ENCODE peak calls at places on chromosomes 11 and 22, in seven cellular contexts. I is left ventricle myocardium inferior, Q is mucosa of descending colon, Z is WERI-Rb-1, P is body of pancreas, R is AG10803, H is cardiac muscle cell. V is an unnamed sample.

GRCh38 chr11:117292616-117293015 is 1.5 kb downstream of the BACE1-AS start:
- DNase-seq in H (no peak), I (no peak), P (no peak), Q (no peak), R (no peak), Z (no peak), V (no peak)

GRCh38 chr11:124440608-124441007 is 4.9 kb downstream of the OR8B8 start:
- DNase-seq in Q (no peak), R (no peak), I (no peak), Z (no peak), P (no peak), H (no peak), V (no peak)

GRCh38 chr22:43085658-43086606 is 3.3 kb downstream of the TTLL1 start:
- DNase-seq in R (no peak), H (peak; percentile 45), P (no peak), Q (peak; percentile 50), Z (no peak), I (peak; percentile 41), V (no peak)

GRCh38 chr11:3996651-3997050 is 97.9 kb upstream of the RRM1 start:
- DNase-seq in Z (no peak), I (no peak), R (no peak), Q (no peak), P (no peak), H (no peak), V (no peak)

GRCh38 chr22:19823638-19824196 is 31.0 kb downstream of the GNB1L start:
- DNase-seq in P (no peak), H (no peak), R (no peak), Z (no peak), Q (no peak), I (no peak), V (peak; percentile 87)

GRCh38 chr11:126138636-126139540 is 72.6 kb downstream of the RPUSD4 start:
- DNase-seq in P (no peak), Z (no peak), I (no peak), H (no peak), Q (no peak), R (no peak), V (no peak)

GRCh38 chr11:102849319-102849718 is 5.9 kb upstream of the MMP3 start:
- DNase-seq in P (no peak), Z (no peak), Q (no peak), I (no peak), H (no peak), R (peak; percentile 87), V (peak; percentile 84)

GRCh38 chr11:94934362-94934761 is 39.0 kb downstream of the CWC15 start:
- DNase-seq in Q (no peak), P (no peak), H (no peak), Z (no peak), I (no peak), R (peak; percentile 70), V (peak; percentile 10)

GRCh38 chr11:2077061-2077802 is 62.0 kb downstream of the IGF2 start:
- DNase-seq in H (no peak), P (no peak), Z (no peak), R (peak; percentile 55), I (no peak), Q (no peak), V (peak; percentile 93)

GRCh38 chr11:126311464-126312291 is 7.8 kb downstream of the DCPS start:
- DNase-seq in R (peak; percentile 47), Q (no peak), H (no peak), Z (no peak), P (no peak), I (no peak), V (no peak)

GRCh38 chr11:66467756-66468155 is 1.1 kb downstream of the PELI3 start:
- DNase-seq in I (no peak), Q (peak; percentile 64), Z (no peak), H (peak; percentile 34), P (peak; percentile 45), R (no peak), V (no peak)

GRCh38 chr11:110075087-110075821 is 17.9 kb upstream of the ZC3H12C start:
- DNase-seq in I (no peak), Q (peak; percentile 28), R (peak; percentile 21), Z (no peak), P (peak; percentile 65), H (no peak), V (no peak)

GRCh38 chr11:1508491-1508891 is 21.9 kb upstream of the MOB2 start:
- DNase-seq in P (no peak), R (no peak), H (no peak), Q (no peak), I (peak; percentile 9), Z (no peak), V (no peak)

GRCh38 chr22:41417622-41418390 is 28.8 kb downstream of the TOB2 start:
- DNase-seq in H (no peak), I (peak; percentile 90), P (peak; percentile 100), R (peak; percentile 32), Q (peak; percentile 68), Z (no peak), V (no peak)

GRCh38 chr11:1820463-1821325 is 14.1 kb upstream of the SYT8 start:
- DNase-seq in R (peak; percentile 62), H (no peak), I (no peak), Q (no peak), P (no peak), Z (no peak), V (peak; percentile 98)

GRCh38 chr11:36213050-36213840 is 76.0 kb downstream of the COMMD9 start:
- DNase-seq in P (no peak), Q (no peak), R (no peak), Z (no peak), I (no peak), H (no peak), V (no peak)

GRCh38 chr11:117319214-117319840 is 3.3 kb upstream of the BACE1 start:
- DNase-seq in H (no peak), P (no peak), I (no peak), Z (no peak), Q (no peak), R (peak; percentile 90), V (no peak)

GRCh38 chr11:9596926-9597325 is 23.5 kb downstream of the WEE1 start:
- DNase-seq in R (peak; percentile 18), Z (no peak), Q (no peak), H (no peak), I (no peak), P (no peak), V (no peak)

GRCh38 chr11:62792193-62792575 is 378 bp upstream of the TMEM223 start:
- DNase-seq in I (peak; percentile 45), H (peak; percentile 94), Q (peak; percentile 24), R (no peak), P (no peak), Z (peak; percentile 73), V (no peak)
- H3K4me3 ChIP-seq in I (peak overlapping the region; percentile 93), H (peak overlapping the region; percentile 92), Q (peak overlapping the region; percentile 82), R (peak overlapping the region; percentile 31), P (no peak overlapping the region), Z (no peak overlapping the region), V (peak overlapping the region; percentile 4)

DNA sequence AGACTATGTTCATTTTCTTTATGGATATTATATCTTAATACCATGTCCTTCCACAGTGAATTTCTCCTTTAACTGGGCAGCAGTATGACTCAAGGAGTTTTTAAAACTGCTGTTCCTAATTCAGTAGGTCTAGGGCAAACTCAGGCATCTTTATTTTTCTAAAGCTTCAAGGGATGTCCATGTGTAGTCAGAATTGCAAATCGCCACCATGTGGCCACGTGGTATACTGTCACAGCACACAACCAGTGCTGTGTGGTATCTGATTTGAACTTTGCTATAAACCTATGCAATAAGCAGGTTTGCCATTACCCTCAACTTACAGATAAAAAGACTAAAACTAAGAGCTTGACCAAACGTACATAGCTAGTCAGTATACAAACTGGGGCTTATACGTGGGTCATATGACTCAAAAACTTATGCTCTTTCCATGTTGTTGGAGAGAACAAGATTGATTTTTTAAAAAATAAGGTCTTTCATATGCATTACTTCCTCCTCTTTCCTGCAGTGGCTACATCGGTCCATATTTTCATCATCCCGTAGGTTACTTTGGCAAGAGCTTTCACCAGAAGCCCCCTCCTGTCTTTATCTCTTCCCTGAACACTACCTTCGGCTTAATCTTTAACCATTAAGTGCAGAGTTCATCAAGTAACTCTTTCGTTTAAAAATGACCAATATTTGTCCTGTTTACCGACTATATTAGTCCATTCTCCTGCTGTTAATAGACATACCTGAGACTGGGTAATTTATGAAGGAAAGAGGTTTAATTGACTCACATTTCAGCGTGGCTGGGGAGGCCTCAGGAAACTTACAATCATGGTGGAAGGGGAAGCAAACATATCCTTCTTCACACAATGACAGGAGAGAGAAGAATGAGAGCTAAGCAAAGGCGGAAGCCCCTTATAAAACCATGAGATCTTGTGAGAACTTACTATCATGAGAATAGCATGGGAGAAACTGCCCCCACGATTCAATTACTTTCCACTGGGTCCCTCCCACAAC is 8.0 kb upstream of the HTATIP2 start:
- DNase-seq in P (peak; percentile 62), I (no peak), R (peak; percentile 51), Z (peak; percentile 64), H (peak; percentile 44), Q (peak; percentile 70), V (peak; percentile 56)
- TF ChIP-seq CTCF in P (peak; percentile 56), I (peak; percentile 61), R (peak; percentile 77), Z (peak; percentile 81), H (peak; percentile 70), Q (peak; percentile 37), V (peak; percentile 78)

DNA sequence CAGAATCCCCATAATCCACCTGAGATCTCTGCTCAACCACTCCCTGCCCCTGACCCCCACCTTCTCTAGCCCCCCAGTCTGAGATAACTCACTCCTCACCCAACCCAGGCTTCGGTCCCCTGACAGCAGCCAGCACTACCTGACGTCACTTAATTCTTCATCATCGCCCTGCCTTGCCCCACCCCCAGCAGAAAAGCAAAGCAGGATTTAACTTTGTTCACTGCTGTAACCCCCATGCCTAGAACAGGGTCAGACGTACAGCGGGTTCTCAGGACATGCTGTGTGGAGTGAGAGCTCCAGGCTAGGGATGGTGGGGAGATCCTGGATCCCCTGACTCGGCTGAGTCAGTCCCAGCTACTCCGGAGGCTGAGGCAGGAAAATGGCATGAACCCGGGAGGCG is 45.8 kb downstream of the ELFN2 start:
- DNase-seq in Q (no peak), Z (peak; percentile 58), P (no peak), I (no peak), R (no peak), H (no peak), V (no peak)
- H3K4me3 ChIP-seq in Q (no peak overlapping the region), Z (no peak overlapping the region), P (no peak overlapping the region), I (no peak overlapping the region), R (no peak overlapping the region), H (no peak overlapping the region), V (no peak overlapping the region)

DNA sequence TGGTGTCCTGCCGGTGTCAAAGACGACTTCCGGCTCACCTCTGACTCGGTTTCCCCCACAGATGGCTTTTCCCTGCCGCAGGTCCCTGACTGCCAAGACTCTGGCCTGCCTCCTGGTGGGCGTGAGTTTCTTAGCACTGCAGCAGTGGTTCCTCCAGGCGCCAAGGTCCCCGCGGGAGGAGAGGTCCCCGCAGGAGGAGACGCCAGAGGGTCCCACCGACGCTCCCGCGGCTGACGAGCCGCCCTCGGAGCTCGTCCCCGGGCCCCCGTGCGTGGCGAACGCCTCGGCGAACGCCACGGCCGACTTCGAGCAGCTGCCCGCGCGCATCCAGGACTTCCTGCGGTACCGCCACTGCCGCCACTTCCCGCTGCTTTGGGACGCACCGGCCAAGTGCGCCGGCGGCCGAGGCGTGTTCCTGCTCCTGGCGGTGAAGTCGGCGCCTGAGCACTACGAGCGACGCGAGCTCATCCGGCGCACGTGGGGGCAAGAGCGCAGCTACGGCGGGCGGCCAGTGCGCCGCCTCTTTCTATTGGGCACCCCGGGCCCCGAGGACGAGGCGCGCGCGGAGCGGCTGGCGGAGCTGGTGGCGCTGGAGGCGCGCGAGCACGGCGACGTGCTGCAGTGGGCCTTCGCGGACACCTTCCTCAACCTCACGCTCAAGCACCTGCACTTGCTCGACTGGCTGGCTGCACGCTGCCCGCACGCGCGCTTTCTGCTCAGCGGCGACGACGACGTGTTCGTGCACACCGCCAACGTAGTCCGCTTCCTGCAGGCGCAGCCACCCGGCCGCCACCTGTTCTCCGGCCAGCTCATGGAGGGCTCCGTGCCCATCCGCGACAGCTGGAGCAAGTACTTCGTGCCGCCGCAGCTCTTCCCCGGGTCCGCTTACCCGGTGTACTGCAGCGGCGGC is 5.5 kb downstream of the B3GNT6 start:
- DNase-seq in Z (peak; percentile 35), R (peak; percentile 32), P (peak; percentile 70), Q (peak; percentile 84), H (peak; percentile 59), I (no peak), V (peak; percentile 42)
- TF ChIP-seq CTCF in Z (peak; percentile 68), R (peak; percentile 59), P (peak; percentile 40), Q (peak; percentile 15), H (peak; percentile 72), I (peak; percentile 40), V (peak; percentile 52)